ENCODE peak calls at places on chromosomes 12 and 14, in seven cellular contexts. L is right atrium auricular region; D is stimulated activated CD8-positive, alpha-beta memory T cell treated with anti-CD3 and anti-CD28 coated beads, Interleukin-2, amount 100 ng/mL, for 1 hour; C is Kasumi-1; K is retinal pigment epithelial cell; G is nephron progenitor cell; E is cardiac fibroblast. P is an unnamed sample.

GRCh38 chr12:122980192-122981035 is at the start of gene ARL6IP4:
- DNase-seq in L (no peak), D (peak), C (peak), K (no peak), G (peak), E (peak), P (peak)

GRCh38 chr12:4271433-4272013 is 2.0 kb upstream of the CCND2 start:
- DNase-seq in L (no peak), D (no peak), C (no peak), K (no peak), G (no peak), E (no peak), P (no peak)

GRCh38 chr12:69470189-69471094 is at the start of gene FRS2:
- DNase-seq in L (peak), D (peak), C (peak), K (peak), G (peak), E (peak), P (peak)

GRCh38 chr12:88935856-88936255 is 355.6 kb upstream of the KITLG start:
- DNase-seq in L (no peak), D (no peak), C (no peak), K (peak), G (no peak), E (peak), P (no peak)

GRCh38 chr12:52130695-52131094 is 51.2 kb downstream of the SMIM41 start:
- DNase-seq in L (no peak), D (no peak), C (no peak), K (no peak), G (no peak), E (no peak), P (no peak)

GRCh38 chr14:76924363-76925151 is 98.3 kb downstream of the LRRC74A start:
- DNase-seq in L (no peak), D (no peak), C (no peak), K (peak), G (peak), E (peak), P (no peak)

GRCh38 chr14:73712540-73713141 is 1.5 kb downstream of the PNMA1 start:
- DNase-seq in L (no peak), D (no peak), C (peak), K (no peak), G (no peak), E (peak), P (peak)

GRCh38 chr12:88955541-88955940 is 375.3 kb upstream of the KITLG start:
- DNase-seq in L (no peak), D (no peak), C (no peak), K (no peak), G (no peak), E (no peak), P (no peak)

GRCh38 chr12:46256942-46257341 is 11.9 kb downstream of the SLC38A1 start:
- DNase-seq in L (no peak), D (no peak), C (no peak), K (no peak), G (no peak), E (no peak), P (no peak)

GRCh38 chr12:5873341-5873919 is 71.6 kb downstream of the ANO2 start:
- DNase-seq in L (no peak), D (no peak), C (no peak), K (no peak), G (no peak), E (no peak), P (no peak)

GRCh38 chr12:89707992-89708792 is 446 bp downstream of the ATP2B1 start:
- DNase-seq in L (no peak), D (no peak), C (no peak), K (no peak), G (peak), E (peak), P (no peak)

GRCh38 chr12:55068416-55069010 is 48.7 kb downstream of the NEUROD4 start:
- DNase-seq in L (no peak), D (no peak), C (peak), K (peak), G (peak), E (peak), P (peak)

GRCh38 chr12:118271770-118272417 is 100.8 kb downstream of the TAOK3 start:
- DNase-seq in L (no peak), D (no peak), C (no peak), K (no peak), G (no peak), E (no peak), P (no peak)

GRCh38 chr12:54036620-54037359 is 3.9 kb downstream of the HOXC5 start:
- DNase-seq in L (no peak), D (no peak), C (no peak), K (no peak), G (peak), E (no peak), P (peak)

GRCh38 chr12:24600559-24600958 is 348.3 kb downstream of the BCAT1 start:
- DNase-seq in L (no peak), D (no peak), C (no peak), K (no peak), G (no peak), E (peak), P (peak)

GRCh38 chr12:80692114-80692513 is 15.3 kb upstream of the MYF6 start:
- DNase-seq in L (no peak), D (no peak), C (no peak), K (no peak), G (no peak), E (no peak), P (no peak)

GRCh38 chr14:53042480-53042879 is 91.6 kb upstream of the FERMT2 start:
- DNase-seq in L (no peak), D (no peak), C (no peak), K (no peak), G (no peak), E (peak), P (no peak)

GRCh38 chr12:68376901-68377300 is 44.7 kb upstream of the MDM1 start:
- DNase-seq in L (no peak), D (no peak), C (no peak), K (no peak), G (no peak), E (no peak), P (no peak)

GRCh38 chr12:11059784-11060183 is 2.3 kb downstream of the TAS2R46 start:
- DNase-seq in L (no peak), D (no peak), C (no peak), K (no peak), G (no peak), E (peak), P (no peak)

P was measured in MV-4-11.